ENCODE peak calls at places on chromosomes 13 and 19, in six cellular contexts. N is transverse colon; F is stomach; A is CD4-positive, alpha-beta T cell; I is GM20000; B is tibial artery. S is an unnamed sample.

GRCh38 chr19:12293771-12294307 is 844 bp downstream of the ZNF44 start:
- DNase-seq in I (peak), F (peak), B (peak), A (peak), N (peak), S (peak)

GRCh38 chr13:24074687-24075086 is 85.8 kb upstream of the SPATA13 start:
- DNase-seq in I (no peak), F (peak), B (no peak), A (no peak), N (no peak), S (no peak)

GRCh38 chr13:29875646-29876045 is 25.2 kb upstream of the UBL3 start:
- DNase-seq in N (no peak), F (no peak), I (no peak), B (no peak), A (no peak), S (no peak)

GRCh38 chr19:33954686-33955085 is 158.0 kb downstream of the KCTD15 start:
- DNase-seq in N (no peak), A (no peak), F (no peak), I (no peak), B (peak), S (no peak)

GRCh38 chr13:110484290-110485048 is 77.1 kb downstream of the RAB20 start:
- DNase-seq in B (no peak), I (no peak), A (no peak), F (no peak), N (no peak), S (peak)

GRCh38 chr19:52343548-52343947 is 7.5 kb downstream of the ZNF610 start:
- DNase-seq in I (peak), F (peak), N (peak), B (peak), A (peak), S (no peak)

GRCh38 chr19:47229674-47230121 is 1.3 kb downstream of the BBC3 start:
- DNase-seq in A (no peak), N (peak), I (no peak), B (no peak), F (no peak), S (no peak)

GRCh38 chr19:47758433-47758784 is 13.1 kb downstream of the NOP53 start:
- DNase-seq in F (no peak), I (no peak), B (no peak), A (no peak), N (no peak), S (no peak)

GRCh38 chr19:7216373-7216902 is 77.8 kb downstream of the INSR start:
- DNase-seq in A (no peak), N (no peak), B (no peak), I (peak), F (no peak), S (no peak)

GRCh38 chr19:17021793-17022590 is 4.6 kb downstream of the CPAMD8 start:
- DNase-seq in A (no peak), B (no peak), I (no peak), N (no peak), F (no peak), S (peak)

GRCh38 chr13:41694902-41695301 is 237.6 kb downstream of the RGCC start:
- DNase-seq in I (peak), A (no peak), B (peak), N (peak), F (no peak), S (no peak)

GRCh38 chr13:113977976-113978375 is 4.1 kb upstream of the C13orf46 start:
- DNase-seq in I (no peak), B (peak), F (no peak), A (no peak), N (no peak), S (peak)

GRCh38 chr13:35781661-35782060 is 305.2 kb upstream of the MAB21L1 start:
- DNase-seq in A (no peak), N (no peak), I (no peak), F (no peak), B (no peak), S (no peak)

GRCh38 chr13:59635591-59635990 is 528.1 kb downstream of the DIAPH3 start:
- DNase-seq in B (no peak), F (no peak), A (no peak), I (no peak), N (no peak), S (no peak)

GRCh38 chr19:57279418-57280164 is 694 bp upstream of the ZNF460 start:
- DNase-seq in A (peak), F (peak), B (peak), I (peak), N (peak), S (peak)
- TF ChIP-seq CTCF in A (no peak), F (no peak), B (peak), I (peak), N (no peak), S (peak)

GRCh38 chr13:45384474-45385174 is 33.5 kb downstream of the SLC25A30 start:
- DNase-seq in F (no peak), I (no peak), N (no peak), A (no peak), B (no peak), S (no peak)

GRCh38 chr13:45385320-45385719 is 32.9 kb downstream of the SLC25A30 start:
- DNase-seq in B (no peak), I (no peak), N (no peak), F (no peak), A (no peak), S (no peak)

GRCh38 chr13:45381196-45381595 is 37.0 kb downstream of the SLC25A30 start:
- DNase-seq in B (no peak), A (no peak), N (no peak), F (no peak), I (no peak), S (no peak)

DNA sequence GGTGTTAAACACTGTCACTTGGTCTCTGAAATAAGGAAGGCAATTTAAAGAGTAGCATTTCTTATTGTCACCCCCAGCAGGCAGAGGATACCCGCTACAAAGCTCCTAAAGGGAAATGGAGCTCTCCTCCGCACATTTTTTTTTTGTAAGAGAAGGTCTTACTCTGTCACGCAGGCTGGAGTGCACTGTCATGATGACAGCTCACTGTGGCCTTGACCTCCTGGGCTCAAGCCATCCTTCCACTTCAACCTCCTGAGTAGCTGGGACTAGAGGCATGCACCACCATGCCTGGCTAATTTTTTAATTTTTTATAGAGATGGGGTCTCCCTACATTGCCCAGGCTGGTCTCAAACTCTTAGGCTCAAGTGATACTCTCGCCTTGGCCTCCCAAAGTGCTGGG is 32.3 kb downstream of the SLC25A30 start:
- DNase-seq in F (no peak), I (no peak), B (no peak), A (no peak), N (no peak), S (no peak)
- TF ChIP-seq CTCF in F (no peak), I (no peak), B (no peak), A (no peak), N (no peak), S (no peak)

GRCh38 chr19:18281082-18282020 is at the start of gene JUND:
- DNase-seq in A (peak), B (peak), F (peak), I (peak), N (peak), S (peak)
- TF ChIP-seq CTCF in A (no peak), B (peak), F (no peak), I (no peak), N (no peak), S (no peak)

DNA sequence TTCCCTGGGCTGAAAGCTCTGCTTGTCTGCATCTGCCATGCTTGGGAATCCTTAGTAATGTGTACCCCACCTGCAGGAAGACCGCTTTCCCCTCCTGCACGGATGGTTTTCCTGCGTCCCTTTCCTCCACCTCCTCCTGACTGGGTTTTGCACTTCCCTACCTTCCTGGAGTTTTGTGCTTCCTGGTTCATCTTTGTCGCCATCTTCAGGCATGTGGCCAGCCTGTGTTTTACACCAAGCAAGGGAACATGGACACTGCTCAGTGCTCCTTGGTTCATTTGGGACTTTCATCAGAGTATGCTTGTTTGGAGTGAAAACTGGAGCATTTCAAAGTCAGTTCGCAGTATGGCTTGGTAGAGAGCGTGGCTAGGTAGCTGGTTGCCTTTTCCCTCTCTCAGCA is 30.7 kb downstream of the ERICH6B start:
- DNase-seq in B (no peak), I (no peak), A (no peak), N (no peak), F (no peak), S (no peak)
- TF ChIP-seq CTCF in B (no peak), I (no peak), A (no peak), N (no peak), F (no peak), S (no peak)

DNA sequence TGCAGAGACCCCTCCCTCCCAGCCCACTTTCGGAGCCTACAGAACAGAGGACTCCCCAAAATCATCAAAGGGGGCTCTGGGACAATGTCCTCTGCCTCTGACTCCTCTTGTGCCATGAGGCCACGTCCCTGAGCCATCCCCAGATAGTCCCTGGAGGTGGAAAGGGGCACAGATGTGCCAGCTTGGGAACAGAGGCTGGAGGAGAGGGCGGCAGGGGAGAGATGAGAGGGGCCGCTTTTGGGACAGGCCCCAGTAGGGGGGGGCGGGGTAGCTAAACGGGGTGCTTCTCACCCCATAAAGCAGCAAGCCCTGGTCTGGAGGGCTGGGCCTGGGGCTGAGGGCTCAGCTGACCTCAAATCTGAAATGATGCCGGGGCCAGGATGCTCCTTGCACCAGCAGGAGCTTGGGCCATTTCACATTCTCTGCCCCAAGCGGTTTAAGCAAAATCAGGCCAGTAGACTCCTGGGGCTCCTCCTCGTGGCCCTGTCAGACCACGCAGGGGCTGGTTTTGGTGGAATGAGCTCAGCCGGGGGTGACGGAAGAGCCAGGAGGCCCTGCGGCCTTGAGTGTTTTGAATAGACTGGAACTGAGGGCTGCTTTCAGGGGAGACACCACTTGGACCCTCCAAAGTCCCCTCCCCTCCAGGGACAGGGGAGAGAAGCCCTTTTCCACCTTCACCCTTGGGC is 27.1 kb downstream of the ONECUT3 start:
- DNase-seq in A (no peak), F (no peak), N (no peak), I (no peak), B (no peak), S (no peak)
- TF ChIP-seq CTCF in A (no peak), F (no peak), N (no peak), I (no peak), B (no peak), S (no peak)

GRCh38 chr19:4213116-4213515 is 16.2 kb upstream of the EBI3 start:
- DNase-seq in N (no peak), I (no peak), B (no peak), F (no peak), A (no peak), S (no peak)

GRCh38 chr19:4210166-4210731 is 19.1 kb upstream of the EBI3 start:
- DNase-seq in B (no peak), I (no peak), A (no peak), F (no peak), N (no peak), S (no peak)

GRCh38 chr19:4206818-4207484 is 22.4 kb upstream of the EBI3 start:
- DNase-seq in B (no peak), N (no peak), F (no peak), A (no peak), I (no peak), S (no peak)

DNA sequence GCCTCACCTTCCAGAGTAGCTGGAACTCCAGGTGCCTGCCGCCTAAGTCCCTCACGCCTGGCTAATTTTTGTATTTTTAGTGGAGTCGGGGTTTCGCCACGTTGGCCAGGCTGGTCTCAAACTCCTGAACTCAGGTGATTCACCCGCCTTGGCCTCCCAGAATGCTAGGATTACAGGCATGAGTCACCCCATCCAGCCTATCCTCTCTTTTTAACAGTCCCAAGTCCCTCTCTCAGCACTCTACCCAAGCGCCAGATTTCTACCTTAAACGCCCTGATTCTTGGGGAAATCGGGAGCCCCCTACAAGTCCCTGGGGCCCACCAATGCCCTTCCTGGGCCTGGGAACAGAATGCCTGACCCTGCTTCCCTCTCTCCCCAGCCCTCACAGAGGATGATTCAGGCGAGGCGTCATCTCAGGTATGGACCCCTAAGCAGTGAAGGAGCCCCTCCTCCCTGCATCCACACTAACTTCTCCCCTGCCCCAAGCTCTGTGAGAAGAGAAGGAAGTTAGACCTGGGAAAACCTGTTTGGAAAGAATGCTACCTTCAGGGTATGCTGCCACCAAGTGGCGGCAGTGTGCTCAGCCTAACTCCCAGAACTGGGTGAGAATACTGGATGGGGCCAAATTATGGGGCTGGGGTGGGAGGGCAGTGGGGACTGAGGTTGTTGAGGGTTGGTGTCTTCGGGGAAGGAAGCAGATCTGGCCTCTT is 20.8 kb upstream of the EBI3 start:
- DNase-seq in N (peak), B (no peak), F (no peak), A (no peak), I (peak), S (no peak)
- TF ChIP-seq CTCF in N (peak), B (no peak), F (no peak), A (peak), I (peak), S (no peak)

GRCh38 chr19:39842693-39843435 is 3.3 kb downstream of the FBL start:
- DNase-seq in I (no peak), B (no peak), N (no peak), A (no peak), F (no peak), S (no peak)
- TF ChIP-seq CTCF in I (no peak), B (no peak), N (no peak), A (no peak), F (no peak), S (no peak)